ENCODE peak calls at places on chromosome 13, in nine cellular contexts. D, L, X, G, Z, H, O, F and B are unnamed samples.
A peak's percentile ranks its signal among the peaks of the same experiment; 100 is the strongest.

GRCh38 chr13:61880576-61881283 is 465.1 kb upstream of the PCDH20 start:
- DNase-seq in D (peak; percentile 34), L (no peak), X (no peak), G (no peak), Z (no peak), H (peak; percentile 33), O (no peak), F (no peak), B (peak; percentile 70)

GRCh38 chr13:37869756-37870488 is at the start of gene TRPC4:
- DNase-seq in D (peak; percentile 30), L (no peak), X (no peak), G (peak; percentile 25), Z (peak; percentile 20), H (peak; percentile 54), O (no peak), F (peak; percentile 85), B (peak; percentile 28)

GRCh38 chr13:96934889-96935490 is 59.3 kb downstream of the OXGR1 start:
- DNase-seq in D (no peak), L (no peak), X (no peak), G (no peak), Z (no peak), H (no peak), O (no peak), F (no peak), B (no peak)

GRCh38 chr13:100550433-100550832 is 38.2 kb downstream of the GGACT start:
- DNase-seq in D (no peak), L (no peak), X (no peak), G (peak; percentile 23), Z (no peak), H (no peak), O (no peak), F (peak; percentile 89), B (peak; percentile 82)

GRCh38 chr13:30884543-30884942 is 21.5 kb upstream of the MEDAG start:
- DNase-seq in D (no peak), L (no peak), X (no peak), G (no peak), Z (no peak), H (no peak), O (no peak), F (no peak), B (no peak)

GRCh38 chr13:81888855-81889254 is 1547.9 kb upstream of the SPRY2 start:
- DNase-seq in D (no peak), L (no peak), X (no peak), G (no peak), Z (no peak), H (no peak), O (no peak), F (no peak), B (no peak)

GRCh38 chr13:30607908-30608307 is 9.8 kb upstream of the USPL1 start:
- DNase-seq in D (no peak), L (no peak), X (no peak), G (no peak), Z (peak; percentile 57), H (no peak), O (no peak), F (no peak), B (no peak)

GRCh38 chr13:90947976-90948375 is 399.5 kb upstream of the MIR17HG start:
- DNase-seq in D (no peak), L (no peak), X (no peak), G (no peak), Z (no peak), H (peak; percentile 48), O (no peak), F (no peak), B (no peak)

GRCh38 chr13:41765020-41765419 is 195.9 kb downstream of the VWA8 start:
- DNase-seq in D (no peak), L (no peak), X (no peak), G (peak; percentile 13), Z (no peak), H (no peak), O (no peak), F (no peak), B (no peak)

GRCh38 chr13:93476175-93476574 is 249.6 kb downstream of the GPC6 start:
- DNase-seq in D (peak; percentile 17), L (no peak), X (no peak), G (no peak), Z (no peak), H (peak; percentile 82), O (no peak), F (peak; percentile 37), B (no peak)

GRCh38 chr13:28177327-28177726 is 39.0 kb downstream of the PAN3 start:
- DNase-seq in D (no peak), L (no peak), X (no peak), G (no peak), Z (no peak), H (no peak), O (no peak), F (no peak), B (no peak)

GRCh38 chr13:41186481-41186880 is 7.9 kb downstream of the KBTBD7 start:
- DNase-seq in D (no peak), L (no peak), X (no peak), G (no peak), Z (no peak), H (no peak), O (no peak), F (no peak), B (no peak)

GRCh38 chr13:74132768-74133656 is 1.2 kb downstream of the KLF12 start:
- DNase-seq in D (peak; percentile 2), L (no peak), X (peak; percentile 39), G (peak; percentile 37), Z (peak; percentile 26), H (no peak), O (no peak), F (peak; percentile 74), B (peak; percentile 45)

GRCh38 chr13:21231426-21231945 is 55.0 kb downstream of the MRPL57 start:
- DNase-seq in D (no peak), L (no peak), X (no peak), G (no peak), Z (no peak), H (no peak), O (no peak), F (no peak), B (no peak)

GRCh38 chr13:36313047-36313969 is 15.7 kb upstream of the CCDC169 start:
- DNase-seq in D (no peak), L (no peak), X (no peak), G (no peak), Z (no peak), H (peak; percentile 20), O (no peak), F (no peak), B (no peak)

GRCh38 chr13:84399320-84400085 is 517.2 kb upstream of the SLITRK1 start:
- DNase-seq in D (peak; percentile 7), L (no peak), X (no peak), G (no peak), Z (no peak), H (peak; percentile 2), O (no peak), F (no peak), B (no peak)

GRCh38 chr13:109419896-109420295 is 366.5 kb downstream of the IRS2 start:
- DNase-seq in D (no peak), L (no peak), X (no peak), G (no peak), Z (no peak), H (no peak), O (no peak), F (no peak), B (no peak)

GRCh38 chr13:33849211-33849610 is 31.3 kb downstream of the RFC3 start:
- DNase-seq in D (no peak), L (no peak), X (no peak), G (no peak), Z (no peak), H (no peak), O (no peak), F (no peak), B (no peak)
- H3K27ac ChIP-seq in D (no peak overlapping the region), L (no peak overlapping the region), X (no peak overlapping the region), G (no peak overlapping the region), Z (no peak overlapping the region), H (no peak overlapping the region), O (no peak overlapping the region), F (no peak overlapping the region), B (no peak overlapping the region)

GRCh38 chr13:50587122-50587521 is 256.4 kb downstream of the DLEU7 start:
- DNase-seq in D (no peak), L (no peak), X (no peak), G (no peak), Z (no peak), H (no peak), O (no peak), F (no peak), B (no peak)
- H3K4me1 ChIP-seq in D (peaks cover 16% of the 10 kb centered on the region), L (no peaks in the 10 kb centered on the region), X (peaks cover 9% of the 10 kb centered on the region), G (peaks cover 31% of the 10 kb centered on the region), Z (no peaks in the 10 kb centered on the region), H (peaks cover 21% of the 10 kb centered on the region), O (no peaks in the 10 kb centered on the region), F (peaks cover 42% of the 10 kb centered on the region), B (peaks cover 1% of the 10 kb centered on the region)

GRCh38 chr13:44618326-44618725 is 42.2 kb upstream of the TSC22D1 start:
- DNase-seq in D (no peak), L (no peak), X (no peak), G (no peak), Z (no peak), H (no peak), O (no peak), F (peak; percentile 35), B (peak; percentile 70)
- H3K27ac ChIP-seq in D (no peak overlapping the region), L (no peak overlapping the region), X (no peak overlapping the region), G (no peak overlapping the region), Z (no peak overlapping the region), H (no peak overlapping the region), O (no peak overlapping the region), F (no peak overlapping the region), B (no peak overlapping the region)

GRCh38 chr13:23320926-23321533 is 112.5 kb downstream of the SACS start:
- DNase-seq in D (no peak), L (no peak), X (no peak), G (no peak), Z (no peak), H (peak; percentile 4), O (no peak), F (no peak), B (no peak)
- H3K4me1 ChIP-seq in D (peaks cover 49% of the 10 kb centered on the region), L (peaks cover 11% of the 10 kb centered on the region), X (peaks cover 6% of the 10 kb centered on the region), G (peaks cover 16% of the 10 kb centered on the region), Z (no peaks in the 10 kb centered on the region), H (peaks cover 48% of the 10 kb centered on the region), O (peaks cover 10% of the 10 kb centered on the region), F (peaks cover 40% of the 10 kb centered on the region), B (peaks cover 33% of the 10 kb centered on the region)

GRCh38 chr13:23995283-23996073 is 98.2 kb upstream of the C1QTNF9B start:
- DNase-seq in D (no peak), L (no peak), X (no peak), G (peak; percentile 51), Z (no peak), H (no peak), O (no peak), F (no peak), B (no peak)
- H3K27ac ChIP-seq in D (no peak overlapping the region), L (no peak overlapping the region), X (no peak overlapping the region), G (peak overlapping the region; percentile 68), Z (no peak overlapping the region), H (no peak overlapping the region), O (no peak overlapping the region), F (no peak overlapping the region), B (no peak overlapping the region)

DNA sequence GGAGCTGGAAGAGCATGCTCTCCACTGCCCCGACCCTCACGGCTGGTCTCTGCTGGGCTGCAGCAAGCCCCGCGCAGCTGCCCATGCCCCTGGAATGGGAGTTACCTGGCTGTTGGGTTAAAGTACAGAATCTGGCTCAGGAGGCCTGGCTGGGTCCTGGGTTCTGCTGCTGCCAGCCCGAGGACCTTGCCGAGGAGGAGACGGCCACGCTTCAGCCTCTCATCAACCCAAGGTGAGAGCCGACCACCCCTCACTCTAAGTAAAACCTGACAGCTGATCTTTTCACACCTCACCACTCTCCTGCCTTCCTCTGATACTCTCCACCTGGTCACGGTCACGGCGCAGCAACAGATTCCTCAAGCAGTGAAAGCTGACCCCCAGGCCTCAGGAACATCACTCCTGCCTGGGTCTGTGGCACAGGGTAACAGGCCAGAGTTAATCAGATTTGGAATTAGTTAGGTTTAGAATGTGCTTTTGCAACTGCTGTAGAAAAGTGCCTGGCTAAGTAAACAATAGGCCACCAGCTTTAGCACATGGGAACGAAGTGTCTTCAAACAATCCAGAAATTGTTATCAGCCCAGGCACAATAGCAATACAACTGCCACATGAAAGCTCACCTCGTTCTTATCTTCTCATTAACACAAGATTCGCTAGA is 20.5 kb downstream of the RAB20 start:
- DNase-seq in D (no peak), L (no peak), X (no peak), G (no peak), Z (no peak), H (no peak), O (no peak), F (no peak), B (no peak)
- H3K4me1 ChIP-seq in D (no peaks in the 10 kb centered on the region), L (peaks cover 50% of the 10 kb centered on the region), X (peaks cover 62% of the 10 kb centered on the region), G (peaks cover 41% of the 10 kb centered on the region), Z (peaks cover 39% of the 10 kb centered on the region), H (peaks cover 6% of the 10 kb centered on the region), O (peaks cover 44% of the 10 kb centered on the region), F (peaks cover 4% of the 10 kb centered on the region), B (peaks cover 15% of the 10 kb centered on the region)